ENCODE peak calls at places on chromosomes 4 and X, in ten cellular contexts. Q is right cardiac atrium; F is naive thymus-derived CD4-positive, alpha-beta T cell; W is GM19239; I is T-helper 1 cell; H is upper lobe of right lung; R is NCI-H1105 treated with DMSO at 0.1 percent for 48 hours; B is AG08396; U is non-pigmented ciliary epithelial cell; K is body of pancreas. T is an unnamed sample.

GRCh38 chrX:100913111-100913510 is 15.6 kb downstream of the XKRX start:
- DNase-seq in U (no peak), I (no peak), F (no peak), W (no peak), K (no peak), Q (no peak), R (no peak), H (no peak), B (no peak), T (no peak)

GRCh38 chrX:102651968-102652744 is 873 bp downstream of the GPRASP1 start:
- DNase-seq in U (no peak), K (peak; percentile 15), H (no peak), W (no peak), I (peak; percentile 53), F (peak; percentile 79), Q (peak; percentile 65), B (peak; percentile 36), R (peak; percentile 46), T (no peak)

GRCh38 chrX:103151799-103152198 is 58.9 kb upstream of the NXF3 start:
- DNase-seq in B (no peak), W (no peak), H (no peak), R (no peak), K (no peak), I (no peak), Q (no peak), U (no peak), F (no peak), T (no peak)

GRCh38 chrX:10007604-10008003 is 40.4 kb downstream of the CLDN34 start:
- DNase-seq in W (no peak), U (no peak), B (peak; percentile 15), I (no peak), Q (no peak), F (no peak), K (no peak), R (no peak), H (no peak), T (peak; percentile 18)

GRCh38 chr4:60611762-60612496 is 588.2 kb upstream of the ADGRL3 start:
- DNase-seq in I (no peak), B (no peak), F (no peak), W (no peak), U (no peak), K (no peak), R (no peak), Q (peak; percentile 7), H (no peak), T (no peak)

GRCh38 chr4:153850525-153851280 is 61.8 kb upstream of the SFRP2 start:
- DNase-seq in K (no peak), U (no peak), B (no peak), R (no peak), Q (no peak), H (no peak), F (no peak), I (no peak), W (no peak), T (no peak)

GRCh38 chr4:100288167-100288566 is 97.9 kb upstream of the DDIT4L start:
- DNase-seq in U (no peak), B (no peak), H (no peak), I (no peak), F (no peak), R (no peak), Q (no peak), W (no peak), K (no peak), T (no peak)

GRCh38 chr4:81714251-81714650 is 242.5 kb upstream of the RASGEF1B start:
- DNase-seq in K (no peak), B (no peak), R (no peak), U (no peak), F (no peak), W (no peak), I (no peak), H (no peak), Q (no peak), T (no peak)

GRCh38 chr4:99998062-99998880 is 48.2 kb upstream of the H2AZ1 start:
- DNase-seq in B (peak; percentile 43), I (peak; percentile 4), H (no peak), F (no peak), R (no peak), Q (no peak), W (no peak), U (no peak), K (no peak), T (no peak)

GRCh38 chr4:169103966-169104412 is 93.9 kb upstream of the CBR4 start:
- DNase-seq in Q (no peak), K (peak; percentile 22), U (no peak), I (no peak), F (no peak), R (no peak), H (no peak), W (no peak), B (no peak), T (no peak)

GRCh38 chrX:18920566-18920965 is 63.3 kb downstream of the PHKA2 start:
- DNase-seq in K (no peak), R (no peak), Q (no peak), W (no peak), B (no peak), U (no peak), H (no peak), F (no peak), I (no peak), T (no peak)

GRCh38 chr4:102825261-102826071 is 1.9 kb downstream of the UBE2D3 start:
- DNase-seq in F (peak; percentile 38), K (peak; percentile 23), H (no peak), R (peak; percentile 14), I (peak; percentile 55), B (no peak), W (no peak), U (no peak), Q (no peak), T (peak; percentile 15)

GRCh38 chr4:182978152-182978827 is 61.1 kb upstream of the DCTD start:
- DNase-seq in B (no peak), R (no peak), Q (no peak), F (no peak), K (no peak), H (no peak), I (no peak), U (peak; percentile 52), W (no peak), T (no peak)

GRCh38 chrX:103063191-103063845 is 653 bp downstream of the BEX1 start:
- DNase-seq in H (no peak), K (peak; percentile 36), I (no peak), F (no peak), R (peak; percentile 54), U (no peak), Q (peak; percentile 51), W (no peak), B (peak; percentile 34), T (no peak)

GRCh38 chr4:5836943-5837342 is 55.9 kb downstream of the CRMP1 start:
- DNase-seq in F (no peak), W (no peak), H (no peak), Q (no peak), U (no peak), R (no peak), I (no peak), K (no peak), B (no peak), T (no peak)